ENCODE peak calls at places on chromosomes 16 and 17, in nine cellular contexts. Y is psoas muscle; U is aorta; H is cardiac muscle cell; G is lower lobe of right lung; T is fibroblast of lung; Q is lung; C is mucosa of descending colon; O is CD8-positive, alpha-beta memory T cell. X is an unnamed sample. For H3K36me3, the result is how much of the 10 kb centered on the place peaks cover.

GRCh38 chr16:76946879-76947278 is 244.1 kb upstream of the MON1B start:
- DNase-seq in C (no peak), G (no peak), T (peak), H (peak), O (no peak), Y (no peak), Q (no peak), U (no peak), X (peak)

GRCh38 chr16:49623501-49624266 is 232.2 kb downstream of the ZNF423 start:
- DNase-seq in Y (no peak), U (no peak), T (no peak), H (no peak), G (no peak), C (no peak), O (no peak), Q (no peak), X (no peak)

GRCh38 chr17:31537558-31537957 is 146.1 kb downstream of the RAB11FIP4 start:
- DNase-seq in H (peak), G (no peak), C (no peak), Y (no peak), O (no peak), T (no peak), U (peak), Q (no peak), X (no peak)

GRCh38 chr17:65558683-65559311 is 2.7 kb downstream of the AXIN2 start:
- DNase-seq in G (no peak), H (no peak), U (no peak), Y (no peak), Q (no peak), O (no peak), C (peak), T (no peak), X (no peak)

GRCh38 chr17:535165-535564 is 179.5 kb downstream of the VPS53 start:
- DNase-seq in H (no peak), C (no peak), U (no peak), Q (no peak), T (no peak), Y (no peak), O (no peak), G (no peak), X (no peak)

GRCh38 chr17:81468765-81469121 is 43.9 kb downstream of the ACTG1 start:
- DNase-seq in G (no peak), T (no peak), O (no peak), H (no peak), U (no peak), C (no peak), Y (no peak), Q (no peak), X (no peak)

GRCh38 chr17:61399131-61400057 is at the start of gene TBX2:
- DNase-seq in T (peak), Y (peak), G (peak), U (peak), Q (peak), H (peak), O (no peak), C (peak), X (no peak)

GRCh38 chr17:73401911-73402310 is 90.1 kb upstream of the CDC42EP4 start:
- DNase-seq in O (no peak), C (no peak), Y (peak), H (peak), T (peak), G (peak), U (peak), Q (no peak), X (no peak)

GRCh38 chr17:67244621-67245072 is 349 bp downstream of the HELZ start:
- DNase-seq in T (no peak), Y (peak), U (peak), H (no peak), O (peak), Q (no peak), C (no peak), G (peak), X (peak)

GRCh38 chr17:45320931-45321461 is 4.2 kb upstream of the MAP3K14 start:
- DNase-seq in U (no peak), T (peak), O (no peak), G (peak), C (peak), H (peak), Y (no peak), Q (no peak), X (no peak)

GRCh38 chr17:60395508-60396065 is 3.7 kb upstream of the USP32 start:
- DNase-seq in Y (no peak), U (no peak), C (no peak), G (no peak), T (no peak), H (no peak), Q (no peak), O (no peak), X (peak)

GRCh38 chr17:9470171-9470570 is 105.4 kb downstream of the STX8 start:
- DNase-seq in T (no peak), O (no peak), G (no peak), U (no peak), Q (no peak), C (no peak), Y (no peak), H (peak), X (peak)

GRCh38 chr16:4915226-4915761 is 21.7 kb downstream of the PPL start:
- DNase-seq in C (no peak), T (peak), G (no peak), Q (no peak), Y (no peak), U (no peak), H (peak), O (no peak), X (no peak)

GRCh38 chr17:81558941-81559806 is 7.0 kb upstream of the FAAP100 start:
- DNase-seq in O (no peak), U (no peak), Y (no peak), H (no peak), G (no peak), Q (no peak), C (no peak), T (no peak), X (no peak)

GRCh38 chr17:62094175-62094574 is 29.1 kb upstream of the MED13 start:
- DNase-seq in T (peak), U (no peak), C (no peak), G (no peak), H (peak), Y (no peak), O (no peak), Q (no peak), X (no peak)

GRCh38 chr17:59785091-59785799 is 77.8 kb downstream of the VMP1 start:
- DNase-seq in Q (no peak), G (no peak), H (no peak), U (no peak), C (no peak), Y (no peak), T (peak), O (no peak), X (peak)

GRCh38 chr17:65081439-65081838 is 24.9 kb upstream of the GNA13 start:
- DNase-seq in O (no peak), U (no peak), H (no peak), G (no peak), C (no peak), Y (no peak), Q (no peak), T (no peak), X (no peak)

GRCh38 chr17:65456368-65457151 is 104.9 kb downstream of the AXIN2 start:
- DNase-seq in O (no peak), G (no peak), H (no peak), Q (no peak), Y (no peak), T (no peak), C (no peak), U (no peak), X (no peak)

GRCh38 chr16:30691907-30692306 is 7.1 kb upstream of the SRCAP start:
- DNase-seq in C (no peak), Q (no peak), O (no peak), U (no peak), H (no peak), T (no peak), G (no peak), Y (no peak), X (no peak)

GRCh38 chr17:61018938-61019337 is 341.3 kb downstream of the BCAS3 start:
- DNase-seq in H (no peak), U (no peak), Y (no peak), Q (no peak), O (no peak), T (no peak), C (no peak), G (no peak), X (no peak)

GRCh38 chr17:52155301-52155700 is 3.2 kb downstream of the CA10 start:
- DNase-seq in C (no peak), Y (no peak), T (no peak), H (no peak), U (no peak), Q (no peak), O (no peak), G (no peak), X (no peak)

GRCh38 chr16:11163761-11164261 is 92.2 kb downstream of the SOCS1 start:
- DNase-seq in Y (no peak), C (no peak), U (no peak), G (no peak), T (no peak), O (no peak), H (no peak), Q (no peak), X (no peak)

GRCh38 chr17:28268610-28269313 is 50.2 kb upstream of the TMEM97 start:
- DNase-seq in Q (no peak), Y (no peak), T (no peak), C (no peak), U (no peak), O (no peak), H (no peak), G (no peak), X (no peak)
- H3K36me3 ChIP-seq in Q (under half), Y (under half), T (under half), C (under half), U (under half), O (under half), H (under half), G (under half), X (under half)

GRCh38 chr16:74466872-74467271 is 45.6 kb upstream of the CLEC18B start:
- DNase-seq in G (no peak), U (no peak), C (no peak), T (no peak), Y (no peak), O (no peak), Q (no peak), H (no peak), X (no peak)
- H3K36me3 ChIP-seq in G (half or more), U (under half), C (under half), T (under half), Y (under half), O (half or more), Q (half or more), H (half or more), X (half or more)

DNA sequence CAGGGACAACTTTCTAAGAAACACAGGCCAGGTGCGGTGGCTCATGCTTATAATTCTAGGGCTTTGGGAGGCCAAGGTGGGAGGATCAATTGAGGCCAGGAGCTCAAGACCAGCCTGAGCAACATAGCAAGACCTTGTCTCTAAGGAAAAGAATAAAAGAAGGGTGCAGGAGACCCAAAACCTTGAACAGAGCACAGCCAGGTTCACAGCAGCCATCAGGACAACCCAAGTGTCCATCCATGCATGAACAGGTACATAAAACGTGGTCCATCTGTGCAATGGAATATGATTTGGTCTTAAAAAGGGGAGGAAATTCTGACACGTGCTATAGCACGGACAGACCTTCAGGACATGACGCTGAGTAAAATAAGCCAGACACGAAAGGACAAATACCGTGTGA is 91.0 kb downstream of the PGS1 start:
- DNase-seq in C (no peak), O (no peak), G (no peak), Q (no peak), U (no peak), H (no peak), Y (no peak), T (no peak), X (no peak)
- H3K36me3 ChIP-seq in C (under half), O (under half), G (under half), Q (under half), U (under half), H (under half), Y (under half), T (under half), X (under half)

GRCh38 chr17:76792348-76792747 is 54.4 kb downstream of the MFSD11 start:
- DNase-seq in U (no peak), Q (no peak), Y (no peak), C (no peak), G (no peak), H (no peak), T (no peak), O (no peak), X (no peak)
- H3K36me3 ChIP-seq in U (under half), Q (under half), Y (under half), C (under half), G (under half), H (under half), T (under half), O (under half), X (under half)

X was measured in CD4-positive, CD25-positive, alpha-beta regulatory T cell.